ENCODE peak calls at places on chromosomes 12 and 14, in eight cellular contexts. One of them, this sample, is unnamed.
A peak's percentile ranks its signal among the peaks of the same experiment; 100 is the strongest.

GRCh38 chr14:28102814-28103213 is 663.8 kb upstream of the FOXG1 start:
- DNase-seq in GM06990: no peak
- DNase-seq in dorsolateral prefrontal cortex: no peak
- DNase-seq in heart right ventricle: no peak
- DNase-seq in cardiac fibroblast: peak; percentile 48
- DNase-seq in psoas muscle: no peak
- DNase-seq in fibroblast of lung: no peak
- DNase-seq in uterus: no peak
- DNase-seq in this sample: no peak

GRCh38 chr14:76872796-76873432 is 46.7 kb downstream of the LRRC74A start:
- DNase-seq in GM06990: no peak
- DNase-seq in dorsolateral prefrontal cortex: peak; percentile 60
- DNase-seq in heart right ventricle: peak; percentile 57
- DNase-seq in cardiac fibroblast: peak; percentile 58
- DNase-seq in psoas muscle: peak; percentile 76
- DNase-seq in fibroblast of lung: peak; percentile 47
- DNase-seq in uterus: peak; percentile 60
- DNase-seq in this sample: peak; percentile 59

GRCh38 chr12:47943492-47944359 is 19.7 kb upstream of the TMEM106C start:
- DNase-seq in GM06990: no peak
- DNase-seq in dorsolateral prefrontal cortex: no peak
- DNase-seq in heart right ventricle: no peak
- DNase-seq in cardiac fibroblast: no peak
- DNase-seq in psoas muscle: no peak
- DNase-seq in fibroblast of lung: no peak
- DNase-seq in uterus: no peak
- DNase-seq in this sample: no peak

GRCh38 chr12:130491421-130492357 is 154.0 kb downstream of the PIWIL1 start:
- DNase-seq in GM06990: no peak
- DNase-seq in dorsolateral prefrontal cortex: no peak
- DNase-seq in heart right ventricle: peak; percentile 23
- DNase-seq in cardiac fibroblast: no peak
- DNase-seq in psoas muscle: no peak
- DNase-seq in fibroblast of lung: no peak
- DNase-seq in uterus: no peak
- DNase-seq in this sample: no peak

GRCh38 chr14:50800032-50800431 is 30.9 kb downstream of the NIN start:
- DNase-seq in GM06990: no peak
- DNase-seq in dorsolateral prefrontal cortex: no peak
- DNase-seq in heart right ventricle: no peak
- DNase-seq in cardiac fibroblast: peak; percentile 63
- DNase-seq in psoas muscle: no peak
- DNase-seq in fibroblast of lung: peak; percentile 60
- DNase-seq in uterus: no peak
- DNase-seq in this sample: no peak

GRCh38 chr12:41409628-41410027 is 221.5 kb downstream of the PDZRN4 start:
- DNase-seq in GM06990: no peak
- DNase-seq in dorsolateral prefrontal cortex: no peak
- DNase-seq in heart right ventricle: no peak
- DNase-seq in cardiac fibroblast: no peak
- DNase-seq in psoas muscle: no peak
- DNase-seq in fibroblast of lung: no peak
- DNase-seq in uterus: no peak
- DNase-seq in this sample: no peak

GRCh38 chr12:57133916-57134315 is 5.6 kb downstream of the LRP1 start:
- DNase-seq in GM06990: no peak
- DNase-seq in dorsolateral prefrontal cortex: no peak
- DNase-seq in heart right ventricle: no peak
- DNase-seq in cardiac fibroblast: no peak
- DNase-seq in psoas muscle: no peak
- DNase-seq in fibroblast of lung: no peak
- DNase-seq in uterus: no peak
- DNase-seq in this sample: no peak

GRCh38 chr12:46089414-46090162 is 99.2 kb upstream of the SCAF11 start:
- DNase-seq in GM06990: no peak
- DNase-seq in dorsolateral prefrontal cortex: no peak
- DNase-seq in heart right ventricle: no peak
- DNase-seq in cardiac fibroblast: peak; percentile 21
- DNase-seq in psoas muscle: no peak
- DNase-seq in fibroblast of lung: no peak
- DNase-seq in uterus: no peak
- DNase-seq in this sample: no peak

GRCh38 chr14:64878775-64879634 is 702 bp downstream of the SPTB start:
- DNase-seq in GM06990: peak; percentile 14
- DNase-seq in dorsolateral prefrontal cortex: peak; percentile 20
- DNase-seq in heart right ventricle: peak; percentile 6
- DNase-seq in cardiac fibroblast: no peak
- DNase-seq in psoas muscle: peak; percentile 72
- DNase-seq in fibroblast of lung: no peak
- DNase-seq in uterus: no peak
- DNase-seq in this sample: no peak

GRCh38 chr14:99100871-99101270 is 171.1 kb downstream of the BCL11B start:
- DNase-seq in GM06990: no peak
- DNase-seq in dorsolateral prefrontal cortex: no peak
- DNase-seq in heart right ventricle: no peak
- DNase-seq in cardiac fibroblast: no peak
- DNase-seq in psoas muscle: no peak
- DNase-seq in fibroblast of lung: no peak
- DNase-seq in uterus: no peak
- DNase-seq in this sample: no peak

GRCh38 chr14:26867171-26867757 is 269.4 kb upstream of the NOVA1 start:
- DNase-seq in GM06990: no peak
- DNase-seq in dorsolateral prefrontal cortex: peak; percentile 19
- DNase-seq in heart right ventricle: no peak
- DNase-seq in cardiac fibroblast: peak; percentile 17
- DNase-seq in psoas muscle: no peak
- DNase-seq in fibroblast of lung: no peak
- DNase-seq in uterus: no peak
- DNase-seq in this sample: no peak

GRCh38 chr14:68895304-68895703 is 83.8 kb downstream of the ACTN1 start:
- DNase-seq in GM06990: no peak
- DNase-seq in dorsolateral prefrontal cortex: no peak
- DNase-seq in heart right ventricle: no peak
- DNase-seq in cardiac fibroblast: no peak
- DNase-seq in psoas muscle: no peak
- DNase-seq in fibroblast of lung: no peak
- DNase-seq in uterus: no peak
- DNase-seq in this sample: no peak

GRCh38 chr14:86363047-86363446 is 833.1 kb downstream of the FLRT2 start:
- DNase-seq in GM06990: no peak
- DNase-seq in dorsolateral prefrontal cortex: no peak
- DNase-seq in heart right ventricle: no peak
- DNase-seq in cardiac fibroblast: no peak
- DNase-seq in psoas muscle: no peak
- DNase-seq in fibroblast of lung: no peak
- DNase-seq in uterus: no peak
- DNase-seq in this sample: no peak

GRCh38 chr12:61523276-61523992 is 736.8 kb upstream of the USP15 start:
- DNase-seq in GM06990: no peak
- DNase-seq in dorsolateral prefrontal cortex: no peak
- DNase-seq in heart right ventricle: no peak
- DNase-seq in cardiac fibroblast: no peak
- DNase-seq in psoas muscle: no peak
- DNase-seq in fibroblast of lung: no peak
- DNase-seq in uterus: no peak
- DNase-seq in this sample: no peak

GRCh38 chr12:27549231-27549800 is 25.3 kb downstream of the PPFIBP1 start:
- DNase-seq in GM06990: no peak
- DNase-seq in dorsolateral prefrontal cortex: no peak
- DNase-seq in heart right ventricle: no peak
- DNase-seq in cardiac fibroblast: peak; percentile 94
- DNase-seq in psoas muscle: no peak
- DNase-seq in fibroblast of lung: peak; percentile 84
- DNase-seq in uterus: no peak
- DNase-seq in this sample: no peak

GRCh38 chr12:45203767-45204166 is 12.1 kb upstream of the ANO6 start:
- DNase-seq in GM06990: no peak
- DNase-seq in dorsolateral prefrontal cortex: no peak
- DNase-seq in heart right ventricle: no peak
- DNase-seq in cardiac fibroblast: no peak
- DNase-seq in psoas muscle: no peak
- DNase-seq in fibroblast of lung: no peak
- DNase-seq in uterus: no peak
- DNase-seq in this sample: no peak

GRCh38 chr14:56474419-56475022 is 105.1 kb upstream of the TMEM260 start:
- DNase-seq in GM06990: no peak
- DNase-seq in dorsolateral prefrontal cortex: no peak
- DNase-seq in heart right ventricle: no peak
- DNase-seq in cardiac fibroblast: peak; percentile 67
- DNase-seq in psoas muscle: no peak
- DNase-seq in fibroblast of lung: peak; percentile 59
- DNase-seq in uterus: no peak
- DNase-seq in this sample: peak; percentile 35

GRCh38 chr12:116346222-116346621 is 68.7 kb upstream of the MED13L start:
- DNase-seq in GM06990: no peak
- DNase-seq in dorsolateral prefrontal cortex: no peak
- DNase-seq in heart right ventricle: no peak
- DNase-seq in cardiac fibroblast: no peak
- DNase-seq in psoas muscle: no peak
- DNase-seq in fibroblast of lung: peak; percentile 8
- DNase-seq in uterus: no peak
- DNase-seq in this sample: no peak

GRCh38 chr12:8813963-8814362 is 8.5 kb upstream of the A2ML1 start:
- DNase-seq in GM06990: no peak
- DNase-seq in dorsolateral prefrontal cortex: no peak
- DNase-seq in heart right ventricle: no peak
- DNase-seq in cardiac fibroblast: no peak
- DNase-seq in psoas muscle: no peak
- DNase-seq in fibroblast of lung: no peak
- DNase-seq in uterus: no peak
- DNase-seq in this sample: no peak

GRCh38 chr14:52834440-52834842 is 43.0 kb upstream of the GNPNAT1 start:
- DNase-seq in GM06990: no peak
- DNase-seq in dorsolateral prefrontal cortex: no peak
- DNase-seq in heart right ventricle: no peak
- DNase-seq in cardiac fibroblast: peak; percentile 95
- DNase-seq in psoas muscle: no peak
- DNase-seq in fibroblast of lung: peak; percentile 91
- DNase-seq in uterus: no peak
- DNase-seq in this sample: no peak

GRCh38 chr14:69484444-69485113 is at the start of gene PLEKHD1:
- DNase-seq in GM06990: no peak
- DNase-seq in dorsolateral prefrontal cortex: peak; percentile 12
- DNase-seq in heart right ventricle: no peak
- DNase-seq in cardiac fibroblast: no peak
- DNase-seq in psoas muscle: no peak
- DNase-seq in fibroblast of lung: no peak
- DNase-seq in uterus: no peak
- DNase-seq in this sample: no peak

GRCh38 chr12:47729233-47729632 is 3.9 kb upstream of the ENDOU start:
- DNase-seq in GM06990: no peak
- DNase-seq in dorsolateral prefrontal cortex: no peak
- DNase-seq in heart right ventricle: no peak
- DNase-seq in cardiac fibroblast: peak; percentile 38
- DNase-seq in psoas muscle: no peak
- DNase-seq in fibroblast of lung: peak; percentile 80
- DNase-seq in uterus: no peak
- DNase-seq in this sample: no peak

GRCh38 chr12:7642876-7643309 is 22.8 kb downstream of the APOBEC1 start:
- DNase-seq in GM06990: no peak
- DNase-seq in dorsolateral prefrontal cortex: no peak
- DNase-seq in heart right ventricle: no peak
- DNase-seq in cardiac fibroblast: peak; percentile 49
- DNase-seq in psoas muscle: no peak
- DNase-seq in fibroblast of lung: peak; percentile 9
- DNase-seq in uterus: no peak
- DNase-seq in this sample: peak; percentile 53

GRCh38 chr12:116306536-116306935 is 29.0 kb upstream of the MED13L start:
- DNase-seq in GM06990: no peak
- DNase-seq in dorsolateral prefrontal cortex: no peak
- DNase-seq in heart right ventricle: no peak
- DNase-seq in cardiac fibroblast: no peak
- DNase-seq in psoas muscle: no peak
- DNase-seq in fibroblast of lung: no peak
- DNase-seq in uterus: no peak
- DNase-seq in this sample: no peak

GRCh38 chr14:72547999-72548398 is 345.9 kb downstream of the DPF3 start:
- DNase-seq in GM06990: no peak
- DNase-seq in dorsolateral prefrontal cortex: no peak
- DNase-seq in heart right ventricle: no peak
- DNase-seq in cardiac fibroblast: no peak
- DNase-seq in psoas muscle: no peak
- DNase-seq in fibroblast of lung: no peak
- DNase-seq in uterus: no peak
- DNase-seq in this sample: no peak
- TF ChIP-seq CTCF in GM06990: no peak
- TF ChIP-seq CTCF in dorsolateral prefrontal cortex: no peak
- TF ChIP-seq CTCF in heart right ventricle: no peak
- TF ChIP-seq CTCF in cardiac fibroblast: no peak
- TF ChIP-seq CTCF in psoas muscle: no peak
- TF ChIP-seq CTCF in fibroblast of lung: no peak
- TF ChIP-seq CTCF in uterus: no peak
- TF ChIP-seq CTCF in this sample: no peak

GRCh38 chr12:32032205-32032810 is 73.1 kb downstream of the RESF1 start:
- DNase-seq in GM06990: no peak
- DNase-seq in dorsolateral prefrontal cortex: no peak
- DNase-seq in heart right ventricle: no peak
- DNase-seq in cardiac fibroblast: no peak
- DNase-seq in psoas muscle: no peak
- DNase-seq in fibroblast of lung: peak; percentile 53
- DNase-seq in uterus: no peak
- DNase-seq in this sample: no peak
- H3K4me3 ChIP-seq in GM06990: no peak overlapping the region
- H3K4me3 ChIP-seq in dorsolateral prefrontal cortex: no peak overlapping the region
- H3K4me3 ChIP-seq in heart right ventricle: no peak overlapping the region
- H3K4me3 ChIP-seq in cardiac fibroblast: no peak overlapping the region
- H3K4me3 ChIP-seq in psoas muscle: no peak overlapping the region
- H3K4me3 ChIP-seq in fibroblast of lung: no peak overlapping the region
- H3K4me3 ChIP-seq in uterus: no peak overlapping the region
- H3K4me3 ChIP-seq in this sample: no peak overlapping the region

DNA sequence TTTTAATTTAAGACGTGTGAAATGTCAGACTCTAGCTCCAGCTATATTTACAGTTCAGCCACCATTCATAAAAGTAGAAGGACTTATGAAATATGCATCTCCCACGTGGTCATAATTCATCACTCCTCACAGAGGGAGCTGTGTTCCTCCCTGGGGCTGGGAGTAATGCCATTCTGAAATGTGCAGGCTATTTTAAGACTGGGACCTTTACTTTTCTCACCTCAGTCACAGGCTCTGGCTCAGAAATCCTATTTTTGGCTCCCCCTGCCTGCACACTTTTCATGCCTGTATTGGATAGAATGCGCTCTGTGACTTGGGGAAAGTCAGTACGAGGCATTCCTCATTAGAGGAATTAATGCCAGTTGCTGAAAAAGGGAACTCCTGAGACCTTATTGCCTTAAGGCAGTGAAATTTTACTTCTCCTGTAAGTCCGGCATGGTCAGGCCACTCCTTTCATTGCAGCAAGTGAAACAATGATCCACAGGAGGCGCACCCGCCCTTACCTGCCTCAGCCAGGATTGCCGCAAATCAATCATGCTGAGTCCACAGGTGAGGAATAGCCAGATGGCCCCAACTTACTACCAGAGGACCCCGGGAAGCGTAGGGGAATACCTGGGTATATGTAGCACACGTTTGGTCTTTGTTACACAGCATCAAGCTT is 1133.2 kb upstream of the TMEM132C start:
- DNase-seq in GM06990: no peak
- DNase-seq in dorsolateral prefrontal cortex: no peak
- DNase-seq in heart right ventricle: peak; percentile 11
- DNase-seq in cardiac fibroblast: peak; percentile 51
- DNase-seq in psoas muscle: no peak
- DNase-seq in fibroblast of lung: no peak
- DNase-seq in uterus: no peak
- DNase-seq in this sample: no peak
- TF ChIP-seq CTCF in GM06990: no peak
- TF ChIP-seq CTCF in dorsolateral prefrontal cortex: no peak
- TF ChIP-seq CTCF in heart right ventricle: no peak
- TF ChIP-seq CTCF in cardiac fibroblast: peak; percentile 17
- TF ChIP-seq CTCF in psoas muscle: no peak
- TF ChIP-seq CTCF in fibroblast of lung: no peak
- TF ChIP-seq CTCF in uterus: no peak
- TF ChIP-seq CTCF in this sample: no peak

GRCh38 chr12:31961137-31961536 is 1.9 kb downstream of the RESF1 start:
- DNase-seq in GM06990: no peak
- DNase-seq in dorsolateral prefrontal cortex: no peak
- DNase-seq in heart right ventricle: no peak
- DNase-seq in cardiac fibroblast: no peak
- DNase-seq in psoas muscle: no peak
- DNase-seq in fibroblast of lung: no peak
- DNase-seq in uterus: no peak
- DNase-seq in this sample: no peak
- H3K4me3 ChIP-seq in GM06990: peak overlapping the region; percentile 66
- H3K4me3 ChIP-seq in dorsolateral prefrontal cortex: peak overlapping the region; percentile 80
- H3K4me3 ChIP-seq in heart right ventricle: peak overlapping the region; percentile 47
- H3K4me3 ChIP-seq in cardiac fibroblast: peak overlapping the region; percentile 59
- H3K4me3 ChIP-seq in psoas muscle: peak overlapping the region; percentile 74
- H3K4me3 ChIP-seq in fibroblast of lung: peak overlapping the region; percentile 90
- H3K4me3 ChIP-seq in uterus: peak overlapping the region; percentile 74
- H3K4me3 ChIP-seq in this sample: peak overlapping the region; percentile 74

This sample was measured in GM12865.